ENCODE peak calls at places on chromosomes 7 and 10, in five cellular contexts. M is fibroblast of the aortic adventitia, T is small intestine, W is foreskin fibroblast, G is AG09309. J is an unnamed sample.

GRCh38 chr7:156442503-156442902 is 198.1 kb upstream of the RNF32 start:
- DNase-seq in G (no peak), M (no peak), T (no peak), W (no peak), J (no peak)

GRCh38 chr10:122044713-122045112 is 55.8 kb downstream of the TACC2 start:
- DNase-seq in W (peak), G (no peak), M (peak), T (peak), J (no peak)

GRCh38 chr7:94972296-94972695 is 64.9 kb downstream of the PPP1R9A start:
- DNase-seq in W (peak), M (peak), T (no peak), G (no peak), J (no peak)

GRCh38 chr7:45652630-45653029 is 78.5 kb downstream of the ADCY1 start:
- DNase-seq in W (no peak), G (no peak), M (no peak), T (no peak), J (no peak)

GRCh38 chr10:122062831-122063674 is 74.1 kb downstream of the TACC2 start:
- DNase-seq in W (peak), G (peak), M (peak), T (peak), J (peak)

GRCh38 chr10:35409094-35409582 is 72.8 kb downstream of the CCNY start:
- DNase-seq in T (peak), M (peak), G (peak), W (peak), J (peak)

GRCh38 chr7:24769014-24769830 is 12.0 kb upstream of the GSDME start:
- DNase-seq in G (no peak), M (no peak), T (no peak), W (no peak), J (no peak)

GRCh38 chr7:130099331-130099730 is 29.0 kb downstream of the KLHDC10 start:
- DNase-seq in G (no peak), T (no peak), M (no peak), W (no peak), J (no peak)

GRCh38 chr10:31320179-31320597 is 1.2 kb downstream of the ZEB1 start:
- DNase-seq in M (no peak), W (no peak), T (no peak), G (no peak), J (peak)

GRCh38 chr10:128476845-128477244 is 350.6 kb upstream of the MKI67 start:
- DNase-seq in G (no peak), W (no peak), M (no peak), T (no peak), J (no peak)

GRCh38 chr10:96968682-96969423 is 136.8 kb downstream of the LCOR start:
- DNase-seq in G (no peak), W (no peak), M (no peak), T (no peak), J (no peak)

GRCh38 chr10:51502124-51502523 is 197.3 kb downstream of the CSTF2T start:
- DNase-seq in W (no peak), M (no peak), T (no peak), G (no peak), J (no peak)

GRCh38 chr10:130479146-130479545 is 343.0 kb downstream of the GLRX3 start:
- DNase-seq in W (no peak), G (no peak), T (no peak), M (no peak), J (no peak)

GRCh38 chr10:64409349-64409748 is 888.1 kb downstream of the REEP3 start:
- DNase-seq in W (no peak), G (no peak), T (no peak), M (no peak), J (no peak)

GRCh38 chr7:41121228-41121627 is 581.7 kb downstream of the INHBA start:
- DNase-seq in T (no peak), G (no peak), M (no peak), W (no peak), J (no peak)

GRCh38 chr7:19519443-19519977 is 189.3 kb downstream of the POLR1F start:
- DNase-seq in G (no peak), T (no peak), W (peak), M (no peak), J (no peak)

GRCh38 chr10:19816420-19817250 is at the start of gene PLXDC2:
- DNase-seq in T (peak), M (peak), W (peak), G (no peak), J (no peak)

GRCh38 chr10:7161484-7162283 is 249.2 kb downstream of the SFMBT2 start:
- DNase-seq in M (peak), W (no peak), G (no peak), T (no peak), J (no peak)

GRCh38 chr7:140534743-140535142 is 55.4 kb upstream of the MKRN1 start:
- DNase-seq in M (peak), W (no peak), T (no peak), G (no peak), J (no peak)

GRCh38 chr10:118820326-118821116 is 65.8 kb upstream of the CACUL1 start:
- DNase-seq in G (no peak), M (no peak), T (no peak), W (no peak), J (no peak)

GRCh38 chr10:122373713-122374112 is 795 bp upstream of the PLEKHA1 start:
- DNase-seq in M (peak), G (no peak), W (peak), T (no peak), J (peak)

GRCh38 chr10:112958275-112958995 is 8.4 kb downstream of the TCF7L2 start:
- DNase-seq in M (peak), W (peak), T (no peak), G (peak), J (peak)
- H3K4me3 ChIP-seq in M (peak), W (peak), T (no peak), G (no peak), J (no peak)

DNA sequence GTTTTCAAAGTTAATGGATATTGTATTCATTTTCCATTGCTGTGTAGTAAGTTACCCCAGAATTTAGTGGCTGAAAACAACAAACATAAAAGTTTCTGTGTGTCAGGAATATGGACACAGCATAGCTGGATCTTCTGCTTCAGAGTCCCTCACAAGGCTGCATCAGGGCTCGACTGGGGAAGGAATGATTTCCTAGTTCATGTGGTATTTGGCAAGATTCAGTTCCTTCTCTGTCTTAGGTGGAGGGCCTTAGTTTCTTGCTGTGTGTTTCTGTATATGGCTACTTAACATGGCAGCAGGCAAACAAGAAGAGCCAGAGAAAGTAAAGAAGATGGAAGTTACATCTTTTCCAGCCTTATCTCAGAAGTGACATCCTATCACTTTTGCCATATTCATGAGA is 51.1 kb downstream of the TPST1 start:
- DNase-seq in G (no peak), T (no peak), W (no peak), M (no peak), J (no peak)
- H3K4me3 ChIP-seq in G (no peak), T (no peak), W (no peak), M (no peak), J (no peak)

DNA sequence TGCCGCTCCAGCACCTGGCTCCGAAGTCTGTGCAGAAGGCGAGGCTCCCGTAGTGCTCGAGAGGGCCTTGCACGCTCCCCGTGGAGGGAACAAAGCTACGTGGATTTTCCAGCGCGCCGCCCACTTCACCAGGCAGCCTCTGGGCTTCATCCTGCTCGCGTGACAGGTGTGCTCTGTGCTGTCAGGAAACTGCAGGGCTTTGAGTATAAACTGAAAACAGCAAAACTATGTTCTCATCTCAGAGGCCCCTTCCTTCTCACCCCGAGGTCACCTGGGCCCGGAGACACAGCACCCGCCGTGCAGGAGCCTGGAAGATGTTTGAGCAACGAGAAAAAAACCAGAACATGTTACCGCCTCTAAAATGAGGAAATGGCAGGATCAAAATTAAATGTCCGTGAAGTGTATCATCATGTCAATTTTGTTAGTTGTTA is 17.6 kb upstream of the GPR146 start:
- DNase-seq in W (no peak), M (no peak), T (no peak), G (no peak), J (no peak)
- H3K4me3 ChIP-seq in W (peak), M (peak), T (no peak), G (no peak), J (no peak)

DNA sequence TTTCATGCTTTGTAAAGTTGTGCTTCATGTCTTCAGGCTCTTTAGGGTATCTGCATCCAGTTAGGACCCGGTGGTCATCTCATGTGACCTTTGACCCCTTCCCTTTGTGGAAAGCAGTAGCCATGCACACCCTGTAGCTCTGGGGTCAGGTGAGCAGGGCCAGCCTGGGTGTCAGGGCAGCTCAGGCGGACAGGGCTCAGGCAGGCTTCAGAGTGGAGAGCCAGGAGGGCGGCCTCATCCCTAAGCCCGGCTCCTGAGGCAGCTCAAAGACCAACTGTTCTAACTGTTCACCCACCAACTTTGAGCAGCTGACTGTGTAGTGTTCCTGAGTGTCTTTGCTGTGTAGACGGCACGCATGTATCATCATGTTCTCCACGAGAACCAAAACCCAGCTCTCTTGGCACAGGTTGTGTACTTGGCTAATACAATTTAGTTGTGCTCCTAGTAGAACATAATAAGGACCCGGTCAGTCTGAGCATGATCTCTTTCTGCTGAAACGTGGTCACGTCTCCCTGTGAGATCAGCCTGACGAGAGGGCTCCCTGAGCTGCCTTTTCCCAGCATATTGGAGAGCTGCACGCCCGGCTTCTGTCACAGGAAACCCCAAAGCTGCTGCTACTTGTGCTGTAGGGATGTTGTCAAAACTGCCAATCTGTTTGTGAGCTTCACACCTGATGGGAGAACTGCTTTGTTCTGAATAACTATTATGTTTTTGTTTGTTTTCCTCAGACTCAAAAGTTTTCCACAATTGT is 30.0 kb downstream of the EEPD1 start:
- DNase-seq in G (no peak), T (no peak), M (no peak), W (no peak), J (no peak)
- H3K4me3 ChIP-seq in G (no peak), T (no peak), M (no peak), W (no peak), J (no peak)

GRCh38 chr7:116671681-116672595 is at the start of gene MET:
- DNase-seq in W (peak), M (peak), T (peak), G (no peak), J (peak)
- H3K4me3 ChIP-seq in W (peak), M (peak), T (peak), G (peak), J (peak)

GRCh38 chr10:27153855-27154198 is 357 bp downstream of the YME1L1 start:
- DNase-seq in T (no peak), M (peak), G (no peak), W (no peak), J (no peak)

GRCh38 chr10:27157150-27157549 is 2.0 kb downstream of the MASTL start:
- DNase-seq in W (no peak), G (no peak), T (no peak), M (peak), J (no peak)

GRCh38 chr10:27153325-27153724 is 859 bp downstream of the YME1L1 start:
- DNase-seq in W (no peak), T (no peak), M (peak), G (no peak), J (no peak)

GRCh38 chr10:27155073-27155754 is at the start of gene MASTL:
- DNase-seq in W (peak), M (peak), G (peak), T (peak), J (peak)

GRCh38 chr10:27158421-27158820 is 3.3 kb downstream of the MASTL start:
- DNase-seq in T (no peak), G (no peak), W (no peak), M (no peak), J (no peak)
- H3K4me3 ChIP-seq in T (no peak), G (no peak), W (no peak), M (no peak), J (no peak)

GRCh38 chr10:132733926-132734325 is 52.0 kb downstream of the NKX6-2 start:
- DNase-seq in G (no peak), M (no peak), W (no peak), T (no peak), J (no peak)

GRCh38 chr10:132738454-132739224 is 47.3 kb downstream of the NKX6-2 start:
- DNase-seq in W (no peak), T (no peak), M (no peak), G (no peak), J (no peak)

GRCh38 chr10:132737390-132738048 is 48.4 kb downstream of the NKX6-2 start:
- DNase-seq in G (no peak), M (no peak), W (no peak), T (no peak), J (no peak)

GRCh38 chr10:132735341-132735775 is 50.6 kb downstream of the NKX6-2 start:
- DNase-seq in T (no peak), W (peak), G (no peak), M (no peak), J (no peak)

GRCh38 chr10:132735923-132736391 is 50.0 kb downstream of the NKX6-2 start:
- DNase-seq in G (no peak), W (no peak), T (no peak), M (no peak), J (no peak)
- H3K4me3 ChIP-seq in G (no peak), W (no peak), T (no peak), M (no peak), J (no peak)